ENCODE peak calls at places on chromosomes 11 and 22, in five cellular contexts. One of them, this sample, is unnamed.

GRCh38 chr11:119376197-119376847 is 5.2 kb downstream of the USP2 start:
- DNase-seq in iris pigment epithelial cell: no peak
- DNase-seq in neural crest cell: peak; percentile 37
- DNase-seq in HTR-8/SVneo: no peak
- DNase-seq in HS-5: no peak
- DNase-seq in this sample: peak; percentile 96

GRCh38 chr22:31341386-31342088 is 4.6 kb downstream of the PATZ1 start:
- DNase-seq in iris pigment epithelial cell: no peak
- DNase-seq in neural crest cell: no peak
- DNase-seq in HTR-8/SVneo: no peak
- DNase-seq in HS-5: no peak
- DNase-seq in this sample: no peak

GRCh38 chr11:101442171-101442570 is 141.6 kb downstream of the TRPC6 start:
- DNase-seq in iris pigment epithelial cell: peak; percentile 61
- DNase-seq in neural crest cell: no peak
- DNase-seq in HTR-8/SVneo: peak; percentile 61
- DNase-seq in HS-5: peak; percentile 76
- DNase-seq in this sample: no peak

GRCh38 chr11:128687321-128687720 is 6.6 kb upstream of the FLI1 start:
- DNase-seq in iris pigment epithelial cell: peak; percentile 44
- DNase-seq in neural crest cell: no peak
- DNase-seq in HTR-8/SVneo: no peak
- DNase-seq in HS-5: no peak
- DNase-seq in this sample: no peak

GRCh38 chr11:132980721-132981120 is 551.6 kb downstream of the OPCML start:
- DNase-seq in iris pigment epithelial cell: no peak
- DNase-seq in neural crest cell: no peak
- DNase-seq in HTR-8/SVneo: no peak
- DNase-seq in HS-5: no peak
- DNase-seq in this sample: no peak

GRCh38 chr11:108117746-108118371 is 3.5 kb upstream of the ACAT1 start:
- DNase-seq in iris pigment epithelial cell: peak; percentile 75
- DNase-seq in neural crest cell: no peak
- DNase-seq in HTR-8/SVneo: peak; percentile 75
- DNase-seq in HS-5: peak; percentile 25
- DNase-seq in this sample: no peak

GRCh38 chr22:28105396-28105795 is 186.3 kb upstream of the PITPNB start:
- DNase-seq in iris pigment epithelial cell: no peak
- DNase-seq in neural crest cell: no peak
- DNase-seq in HTR-8/SVneo: no peak
- DNase-seq in HS-5: no peak
- DNase-seq in this sample: no peak

GRCh38 chr22:38327805-38328204 is 10.6 kb upstream of the CSNK1E start:
- DNase-seq in iris pigment epithelial cell: no peak
- DNase-seq in neural crest cell: no peak
- DNase-seq in HTR-8/SVneo: peak; percentile 57
- DNase-seq in HS-5: peak; percentile 72
- DNase-seq in this sample: no peak

GRCh38 chr22:30985561-30986208 is 16.6 kb downstream of the TUG1 start:
- DNase-seq in iris pigment epithelial cell: no peak
- DNase-seq in neural crest cell: no peak
- DNase-seq in HTR-8/SVneo: no peak
- DNase-seq in HS-5: no peak
- DNase-seq in this sample: no peak

GRCh38 chr11:96054870-96055705 is 131.2 kb upstream of the MTMR2 start:
- DNase-seq in iris pigment epithelial cell: peak; percentile 59
- DNase-seq in neural crest cell: peak; percentile 17
- DNase-seq in HTR-8/SVneo: peak; percentile 44
- DNase-seq in HS-5: no peak
- DNase-seq in this sample: no peak

GRCh38 chr22:27810566-27810965 is 9.0 kb upstream of the MN1 start:
- DNase-seq in iris pigment epithelial cell: no peak
- DNase-seq in neural crest cell: no peak
- DNase-seq in HTR-8/SVneo: no peak
- DNase-seq in HS-5: no peak
- DNase-seq in this sample: no peak

GRCh38 chr11:66470015-66470414 is 3.3 kb downstream of the PELI3 start:
- DNase-seq in iris pigment epithelial cell: no peak
- DNase-seq in neural crest cell: no peak
- DNase-seq in HTR-8/SVneo: no peak
- DNase-seq in HS-5: no peak
- DNase-seq in this sample: no peak

GRCh38 chr11:74710291-74710938 is 20.8 kb downstream of the CHRDL2 start:
- DNase-seq in iris pigment epithelial cell: peak; percentile 68
- DNase-seq in neural crest cell: no peak
- DNase-seq in HTR-8/SVneo: no peak
- DNase-seq in HS-5: no peak
- DNase-seq in this sample: no peak

GRCh38 chr11:1442163-1442562 is 44.4 kb downstream of the MOB2 start:
- DNase-seq in iris pigment epithelial cell: peak; percentile 16
- DNase-seq in neural crest cell: peak; percentile 23
- DNase-seq in HTR-8/SVneo: no peak
- DNase-seq in HS-5: no peak
- DNase-seq in this sample: no peak

GRCh38 chr22:19121631-19122142 is 525 bp downstream of the DGCR2 start:
- DNase-seq in iris pigment epithelial cell: peak; percentile 49
- DNase-seq in neural crest cell: peak; percentile 29
- DNase-seq in HTR-8/SVneo: peak; percentile 23
- DNase-seq in HS-5: no peak
- DNase-seq in this sample: peak; percentile 28

GRCh38 chr11:116960916-116961315 is 123.5 kb upstream of the APOA1 start:
- DNase-seq in iris pigment epithelial cell: peak; percentile 58
- DNase-seq in neural crest cell: no peak
- DNase-seq in HTR-8/SVneo: peak; percentile 51
- DNase-seq in HS-5: peak; percentile 52
- DNase-seq in this sample: no peak

GRCh38 chr11:2471048-2471803 is 26.4 kb downstream of the KCNQ1 start:
- DNase-seq in iris pigment epithelial cell: no peak
- DNase-seq in neural crest cell: no peak
- DNase-seq in HTR-8/SVneo: no peak
- DNase-seq in HS-5: no peak
- DNase-seq in this sample: no peak

GRCh38 chr22:38214248-38215056 is 12.7 kb downstream of the MAFF start:
- DNase-seq in iris pigment epithelial cell: peak; percentile 77
- DNase-seq in neural crest cell: peak; percentile 73
- DNase-seq in HTR-8/SVneo: no peak
- DNase-seq in HS-5: no peak
- DNase-seq in this sample: no peak

GRCh38 chr22:38724926-38725571 is 19.3 kb downstream of the GTPBP1 start:
- DNase-seq in iris pigment epithelial cell: peak; percentile 42
- DNase-seq in neural crest cell: no peak
- DNase-seq in HTR-8/SVneo: no peak
- DNase-seq in HS-5: no peak
- DNase-seq in this sample: peak; percentile 83

GRCh38 chr22:43860126-43860525 is 2.2 kb downstream of the SULT4A1 start:
- DNase-seq in iris pigment epithelial cell: no peak
- DNase-seq in neural crest cell: no peak
- DNase-seq in HTR-8/SVneo: no peak
- DNase-seq in HS-5: no peak
- DNase-seq in this sample: no peak

GRCh38 chr11:124085583-124085982 is 29.7 kb upstream of the VWA5A start:
- DNase-seq in iris pigment epithelial cell: peak; percentile 64
- DNase-seq in neural crest cell: no peak
- DNase-seq in HTR-8/SVneo: no peak
- DNase-seq in HS-5: peak; percentile 13
- DNase-seq in this sample: no peak